ENCODE peak calls at places on chromosomes 13 and 19, in eight cellular contexts. W is endothelial cell of umbilical vein, O is HCT116, K is K562, Q is SK-N-SH, D is HepG2, J is H1, Y is GM12878. P is an unnamed sample.

GRCh38 chr13:103540394-103540793 is 474.2 kb upstream of the SLC10A2 start:
- DNase-seq in Q (peak; percentile 10), W (no peak), K (no peak), D (no peak), O (no peak), Y (no peak), J (no peak), P (no peak)

GRCh38 chr19:20269461-20269860 is 102.4 kb downstream of the ZNF486 start:
- DNase-seq in O (no peak), D (no peak), Y (no peak), W (no peak), J (no peak), K (no peak), Q (no peak), P (no peak)

GRCh38 chr13:49604570-49604969 is 19.2 kb upstream of the RCBTB1 start:
- DNase-seq in Y (no peak), Q (no peak), J (no peak), O (no peak), D (peak; percentile 18), K (no peak), W (no peak), P (no peak)

GRCh38 chr13:26679945-26680516 is 80.6 kb downstream of the GPR12 start:
- DNase-seq in K (no peak), D (no peak), Q (no peak), O (no peak), J (no peak), Y (no peak), W (no peak), P (no peak)

GRCh38 chr19:49361438-49362047 is 673 bp downstream of the TEAD2 start:
- DNase-seq in K (peak; percentile 91), Y (no peak), D (peak; percentile 70), O (peak; percentile 56), J (no peak), W (peak; percentile 92), Q (peak; percentile 79), P (peak; percentile 85)

GRCh38 chr19:37698216-37698615 is 21.3 kb downstream of the ZNF607 start:
- DNase-seq in J (no peak), K (no peak), W (no peak), O (no peak), Q (no peak), D (no peak), Y (no peak), P (no peak)

GRCh38 chr13:35496761-35497386 is 20.4 kb upstream of the MAB21L1 start:
- DNase-seq in O (no peak), J (no peak), D (no peak), K (no peak), Y (no peak), Q (no peak), W (no peak), P (no peak)

GRCh38 chr19:44753932-44754742 is 5.6 kb downstream of the BCL3 start:
- DNase-seq in W (peak; percentile 55), O (no peak), K (peak; percentile 94), Y (no peak), D (no peak), Q (peak; percentile 72), J (peak; percentile 76), P (no peak)

GRCh38 chr19:36032251-36033104 is at the start of gene CLIP3:
- DNase-seq in W (peak; percentile 64), Y (no peak), D (no peak), O (no peak), K (peak; percentile 39), J (peak; percentile 90), Q (peak; percentile 100), P (no peak)

GRCh38 chr19:48461651-48461981 is 6.2 kb downstream of the KCNJ14 start:
- DNase-seq in Q (peak; percentile 23), D (no peak), W (no peak), Y (no peak), O (no peak), K (no peak), J (no peak), P (no peak)

GRCh38 chr13:102846261-102847015 is 606 bp downstream of the ERCC5 start:
- DNase-seq in D (peak; percentile 21), K (no peak), J (no peak), Q (peak; percentile 41), O (peak; percentile 8), W (peak; percentile 62), Y (no peak), P (peak; percentile 14)

GRCh38 chr13:50282016-50282415 is 266.8 kb downstream of the KCNRG start:
- DNase-seq in Q (no peak), W (no peak), O (no peak), K (no peak), Y (no peak), D (no peak), J (no peak), P (no peak)

GRCh38 chr19:43678512-43678911 is 8.5 kb upstream of the PLAUR start:
- DNase-seq in O (no peak), D (no peak), W (no peak), K (no peak), J (no peak), Y (no peak), Q (no peak), P (no peak)

GRCh38 chr19:48424694-48425219 is 21.0 kb upstream of the GRWD1 start:
- DNase-seq in K (peak; percentile 57), O (no peak), D (no peak), W (peak; percentile 88), J (no peak), Y (no peak), Q (no peak), P (no peak)

GRCh38 chr19:42283248-42284065 is 14.4 kb downstream of the CIC start:
- DNase-seq in K (peak; percentile 84), O (peak; percentile 69), J (peak; percentile 91), Q (peak; percentile 94), Y (peak; percentile 69), W (peak; percentile 95), D (peak; percentile 83), P (peak; percentile 58)

GRCh38 chr13:113649212-113649611 is 8.8 kb downstream of the ATP4B start:
- DNase-seq in Q (no peak), Y (no peak), O (no peak), W (no peak), J (no peak), D (no peak), K (no peak), P (no peak)

GRCh38 chr19:7117248-7117647 is 47.7 kb downstream of the ZNF557 start:
- DNase-seq in D (no peak), W (no peak), J (no peak), Y (no peak), Q (no peak), K (no peak), O (no peak), P (no peak)
- H3K36me3 ChIP-seq in D (peaks cover 44% of the 10 kb centered on the region), W (no peaks in the 10 kb centered on the region), J (no peaks in the 10 kb centered on the region), Y (peaks cover 15% of the 10 kb centered on the region), Q (no peaks in the 10 kb centered on the region), K (no peaks in the 10 kb centered on the region), O (no peaks in the 10 kb centered on the region), P (peaks cover 12% of the 10 kb centered on the region)

GRCh38 chr13:40568246-40568645 is 98.2 kb downstream of the FOXO1 start:
- DNase-seq in D (no peak), K (no peak), J (no peak), Q (no peak), O (no peak), Y (no peak), W (peak; percentile 80), P (no peak)

GRCh38 chr13:40568672-40569350 is 97.6 kb downstream of the FOXO1 start:
- DNase-seq in D (peak; percentile 69), Y (no peak), K (no peak), W (peak; percentile 75), J (no peak), O (no peak), Q (no peak), P (no peak)

GRCh38 chr13:40571338-40571737 is 95.1 kb downstream of the FOXO1 start:
- DNase-seq in Y (no peak), Q (no peak), K (no peak), J (no peak), D (no peak), O (no peak), W (no peak), P (no peak)

GRCh38 chr13:40572961-40573360 is 93.5 kb downstream of the FOXO1 start:
- DNase-seq in W (no peak), O (no peak), Q (no peak), Y (no peak), K (no peak), J (no peak), D (no peak), P (no peak)

DNA sequence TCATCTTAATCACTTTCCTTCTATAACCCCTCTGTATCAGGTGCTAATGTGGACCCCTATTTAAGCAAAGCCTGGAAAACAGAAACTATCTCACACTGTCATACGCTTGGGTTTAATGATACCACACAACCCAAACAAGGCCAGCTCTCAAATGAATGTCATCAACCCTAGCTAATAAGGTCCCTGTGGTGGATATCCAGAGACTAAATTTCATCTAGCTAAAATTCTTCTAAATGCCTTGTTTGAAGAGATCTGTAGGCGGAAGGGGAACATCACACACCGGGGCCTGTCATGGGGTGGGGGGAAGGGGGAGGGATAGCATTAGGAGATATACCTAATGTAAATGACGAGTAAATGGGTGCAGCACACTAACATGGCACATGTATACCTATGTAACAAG is 95.5 kb downstream of the FOXO1 start:
- DNase-seq in Q (no peak), W (no peak), O (no peak), Y (no peak), J (no peak), K (no peak), D (no peak), P (no peak)
- H3K9ac ChIP-seq in Q (no peak overlapping the region), W (no peak overlapping the region), O (no peak overlapping the region), Y (no peak overlapping the region), J (no peak overlapping the region), K (no peak overlapping the region), D (no peak overlapping the region), P (no peak overlapping the region)

DNA sequence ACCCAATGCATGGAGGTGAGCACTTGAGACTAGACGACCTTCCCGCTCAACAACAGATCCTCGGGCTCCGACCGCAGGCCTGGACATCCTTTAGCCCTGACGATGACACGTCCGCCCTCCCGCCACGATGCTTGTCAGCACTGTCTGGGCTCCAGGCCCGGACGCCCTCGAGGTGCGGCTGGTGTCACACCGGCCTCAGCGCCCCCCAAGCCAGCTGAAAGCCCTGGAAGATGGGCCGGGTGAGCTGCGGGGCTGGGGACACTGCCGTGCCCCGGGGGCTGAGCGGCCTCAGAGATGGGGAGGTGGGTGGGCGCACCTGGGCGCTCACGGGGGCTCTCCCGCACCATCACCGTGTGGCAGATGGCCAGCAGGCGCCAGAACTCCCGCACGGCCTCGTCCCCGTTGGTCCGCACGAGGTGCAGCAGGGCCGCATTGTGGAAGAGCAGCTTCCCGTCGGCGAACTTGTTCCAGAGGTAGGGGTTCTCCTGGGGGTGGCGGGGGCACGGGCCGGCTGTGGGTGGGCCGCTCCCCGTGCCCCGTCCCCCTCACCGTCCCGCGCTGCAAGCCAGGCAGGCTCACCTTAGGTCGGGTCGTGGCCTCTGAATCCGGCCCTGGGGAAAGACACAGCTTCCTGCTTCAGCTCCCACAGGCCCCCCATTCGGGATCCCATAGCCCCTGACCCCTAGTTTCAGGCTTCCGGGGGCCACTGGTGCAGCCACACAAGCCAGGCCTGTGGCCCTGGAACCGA is 15.5 kb downstream of the ATP8B3 start:
- DNase-seq in K (no peak), Q (peak; percentile 61), D (no peak), O (no peak), J (no peak), W (no peak), Y (no peak), P (no peak)
- TF ChIP-seq POLR2AphosphoS5 in K (no peak), Q (no peak), D (no peak), O (no peak), J (no peak), W (no peak), Y (no peak), P (no peak)

DNA sequence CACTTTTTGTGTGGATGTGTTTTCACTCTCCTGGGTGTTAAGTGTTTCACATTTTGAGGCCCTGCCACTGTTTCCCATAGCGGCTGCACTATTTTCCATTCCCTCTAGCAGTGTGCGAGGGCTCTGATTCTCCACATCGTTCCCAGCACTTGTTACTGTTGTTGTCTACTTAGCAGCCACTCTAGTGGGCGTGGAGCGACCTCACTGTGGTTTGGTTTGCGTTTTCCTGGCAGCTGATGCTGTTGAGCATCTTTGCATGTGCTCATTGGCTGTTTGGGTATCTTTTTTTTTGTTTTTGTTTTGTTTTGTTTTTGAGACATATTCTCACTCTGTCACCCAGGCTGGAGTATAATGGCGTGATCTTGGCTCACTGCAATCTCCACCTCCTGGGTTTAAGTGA is 14.4 kb downstream of the NAXD start:
- DNase-seq in J (no peak), D (no peak), W (no peak), Q (no peak), Y (no peak), K (no peak), O (no peak), P (no peak)
- H3K36me3 ChIP-seq in J (peaks cover 2% of the 10 kb centered on the region), D (peaks cover 59% of the 10 kb centered on the region), W (peaks cover 9% of the 10 kb centered on the region), Q (peaks cover 6% of the 10 kb centered on the region), Y (peaks cover 17% of the 10 kb centered on the region), K (peaks cover 40% of the 10 kb centered on the region), O (peaks cover 10% of the 10 kb centered on the region), P (peaks cover 23% of the 10 kb centered on the region)

P was measured in SK-N-MC.